ENCODE peak calls at places on chromosomes 4 and X, in eight cellular contexts. One of them, this sample, is unnamed.

GRCh38 chr4:42736538-42736937 is 79.6 kb upstream of the ATP8A1 start:
- DNase-seq in OCI-LY7: no peak
- DNase-seq in A549: no peak
- DNase-seq in ovary: no peak
- DNase-seq in spleen: no peak
- DNase-seq in cardiac muscle cell: no peak
- DNase-seq in endodermal cell: peak; percentile 42
- DNase-seq in upper lobe of left lung: no peak
- DNase-seq in this sample: no peak

GRCh38 chr4:69617083-69617694 is 22.3 kb downstream of the UGT2A2 start:
- DNase-seq in OCI-LY7: peak; percentile 7
- DNase-seq in A549: peak; percentile 10
- DNase-seq in ovary: no peak
- DNase-seq in spleen: no peak
- DNase-seq in cardiac muscle cell: peak; percentile 21
- DNase-seq in endodermal cell: no peak
- DNase-seq in upper lobe of left lung: no peak
- DNase-seq in this sample: no peak

GRCh38 chr4:139556071-139556734 is at the start of gene SETD7:
- DNase-seq in OCI-LY7: peak; percentile 82
- DNase-seq in A549: peak; percentile 38
- DNase-seq in ovary: peak; percentile 80
- DNase-seq in spleen: peak; percentile 92
- DNase-seq in cardiac muscle cell: peak; percentile 72
- DNase-seq in endodermal cell: peak; percentile 93
- DNase-seq in upper lobe of left lung: peak; percentile 92
- DNase-seq in this sample: peak; percentile 66

GRCh38 chr4:2083826-2084160 is 24.7 kb downstream of the NAT8L start:
- DNase-seq in OCI-LY7: no peak
- DNase-seq in A549: no peak
- DNase-seq in ovary: peak; percentile 8
- DNase-seq in spleen: peak; percentile 47
- DNase-seq in cardiac muscle cell: no peak
- DNase-seq in endodermal cell: peak; percentile 17
- DNase-seq in upper lobe of left lung: no peak
- DNase-seq in this sample: no peak

GRCh38 chr4:73127839-73128448 is 58.4 kb upstream of the COX18 start:
- DNase-seq in OCI-LY7: peak; percentile 28
- DNase-seq in A549: peak; percentile 8
- DNase-seq in ovary: no peak
- DNase-seq in spleen: no peak
- DNase-seq in cardiac muscle cell: peak; percentile 4
- DNase-seq in endodermal cell: peak; percentile 58
- DNase-seq in upper lobe of left lung: no peak
- DNase-seq in this sample: no peak

GRCh38 chr4:122978109-122978508 is 55.7 kb upstream of the NUDT6 start:
- DNase-seq in OCI-LY7: peak; percentile 4
- DNase-seq in A549: no peak
- DNase-seq in ovary: no peak
- DNase-seq in spleen: no peak
- DNase-seq in cardiac muscle cell: no peak
- DNase-seq in endodermal cell: no peak
- DNase-seq in upper lobe of left lung: no peak
- DNase-seq in this sample: no peak

GRCh38 chrX:151694121-151694520 is 1.1 kb upstream of the PRRG3 start:
- DNase-seq in OCI-LY7: no peak
- DNase-seq in A549: no peak
- DNase-seq in ovary: no peak
- DNase-seq in spleen: no peak
- DNase-seq in cardiac muscle cell: no peak
- DNase-seq in endodermal cell: no peak
- DNase-seq in upper lobe of left lung: no peak
- DNase-seq in this sample: no peak

GRCh38 chr4:170026253-170026991 is at the start of gene MFAP3L:
- DNase-seq in OCI-LY7: no peak
- DNase-seq in A549: peak; percentile 71
- DNase-seq in ovary: peak; percentile 81
- DNase-seq in spleen: peak; percentile 97
- DNase-seq in cardiac muscle cell: peak; percentile 94
- DNase-seq in endodermal cell: peak; percentile 94
- DNase-seq in upper lobe of left lung: peak; percentile 98
- DNase-seq in this sample: peak; percentile 79

GRCh38 chr4:94548571-94548970 is 96.8 kb downstream of the PDLIM5 start:
- DNase-seq in OCI-LY7: no peak
- DNase-seq in A549: peak; percentile 9
- DNase-seq in ovary: no peak
- DNase-seq in spleen: no peak
- DNase-seq in cardiac muscle cell: peak; percentile 38
- DNase-seq in endodermal cell: no peak
- DNase-seq in upper lobe of left lung: no peak
- DNase-seq in this sample: peak; percentile 56

GRCh38 chrX:151698485-151698884 is 3.2 kb downstream of the PRRG3 start:
- DNase-seq in OCI-LY7: no peak
- DNase-seq in A549: no peak
- DNase-seq in ovary: no peak
- DNase-seq in spleen: no peak
- DNase-seq in cardiac muscle cell: no peak
- DNase-seq in endodermal cell: no peak
- DNase-seq in upper lobe of left lung: no peak
- DNase-seq in this sample: no peak

GRCh38 chr4:14856076-14856926 is 146.0 kb upstream of the CPEB2 start:
- DNase-seq in OCI-LY7: no peak
- DNase-seq in A549: peak; percentile 65
- DNase-seq in ovary: peak; percentile 47
- DNase-seq in spleen: no peak
- DNase-seq in cardiac muscle cell: no peak
- DNase-seq in endodermal cell: peak; percentile 61
- DNase-seq in upper lobe of left lung: no peak
- DNase-seq in this sample: peak; percentile 91

GRCh38 chr4:119517361-119518229 is 111.0 kb downstream of the PDE5A start:
- DNase-seq in OCI-LY7: no peak
- DNase-seq in A549: no peak
- DNase-seq in ovary: no peak
- DNase-seq in spleen: no peak
- DNase-seq in cardiac muscle cell: no peak
- DNase-seq in endodermal cell: no peak
- DNase-seq in upper lobe of left lung: no peak
- DNase-seq in this sample: no peak

GRCh38 chrX:135389243-135389642 is 32.5 kb upstream of the SMIM10L2A start:
- DNase-seq in OCI-LY7: no peak
- DNase-seq in A549: no peak
- DNase-seq in ovary: no peak
- DNase-seq in spleen: no peak
- DNase-seq in cardiac muscle cell: no peak
- DNase-seq in endodermal cell: no peak
- DNase-seq in upper lobe of left lung: no peak
- DNase-seq in this sample: no peak

GRCh38 chr4:1597021-1597931 is 86.8 kb downstream of the FAM53A start:
- DNase-seq in OCI-LY7: no peak
- DNase-seq in A549: no peak
- DNase-seq in ovary: no peak
- DNase-seq in spleen: peak; percentile 56
- DNase-seq in cardiac muscle cell: no peak
- DNase-seq in endodermal cell: no peak
- DNase-seq in upper lobe of left lung: peak; percentile 47
- DNase-seq in this sample: no peak

GRCh38 chr4:172786039-172786792 is 382.4 kb upstream of the GALNT7 start:
- DNase-seq in OCI-LY7: no peak
- DNase-seq in A549: no peak
- DNase-seq in ovary: no peak
- DNase-seq in spleen: no peak
- DNase-seq in cardiac muscle cell: peak; percentile 15
- DNase-seq in endodermal cell: no peak
- DNase-seq in upper lobe of left lung: no peak
- DNase-seq in this sample: no peak

GRCh38 chr4:94911141-94911540 is 153.4 kb downstream of the BMPR1B start:
- DNase-seq in OCI-LY7: no peak
- DNase-seq in A549: no peak
- DNase-seq in ovary: no peak
- DNase-seq in spleen: no peak
- DNase-seq in cardiac muscle cell: no peak
- DNase-seq in endodermal cell: no peak
- DNase-seq in upper lobe of left lung: no peak
- DNase-seq in this sample: no peak

GRCh38 chr4:185771696-185772390 is 40.2 kb downstream of the SORBS2 start:
- DNase-seq in OCI-LY7: no peak
- DNase-seq in A549: no peak
- DNase-seq in ovary: no peak
- DNase-seq in spleen: no peak
- DNase-seq in cardiac muscle cell: no peak
- DNase-seq in endodermal cell: no peak
- DNase-seq in upper lobe of left lung: no peak
- DNase-seq in this sample: no peak
- H3K4me1 ChIP-seq in OCI-LY7: no peaks in the 10 kb centered on the region
- H3K4me1 ChIP-seq in A549: peaks cover 17% of the 10 kb centered on the region
- H3K4me1 ChIP-seq in ovary: peaks cover 3% of the 10 kb centered on the region
- H3K4me1 ChIP-seq in spleen: no peaks in the 10 kb centered on the region
- H3K4me1 ChIP-seq in cardiac muscle cell: peaks cover 42% of the 10 kb centered on the region
- H3K4me1 ChIP-seq in endodermal cell: peaks cover 6% of the 10 kb centered on the region
- H3K4me1 ChIP-seq in upper lobe of left lung: peaks cover 17% of the 10 kb centered on the region
- H3K4me1 ChIP-seq in this sample: peaks cover 16% of the 10 kb centered on the region

DNA sequence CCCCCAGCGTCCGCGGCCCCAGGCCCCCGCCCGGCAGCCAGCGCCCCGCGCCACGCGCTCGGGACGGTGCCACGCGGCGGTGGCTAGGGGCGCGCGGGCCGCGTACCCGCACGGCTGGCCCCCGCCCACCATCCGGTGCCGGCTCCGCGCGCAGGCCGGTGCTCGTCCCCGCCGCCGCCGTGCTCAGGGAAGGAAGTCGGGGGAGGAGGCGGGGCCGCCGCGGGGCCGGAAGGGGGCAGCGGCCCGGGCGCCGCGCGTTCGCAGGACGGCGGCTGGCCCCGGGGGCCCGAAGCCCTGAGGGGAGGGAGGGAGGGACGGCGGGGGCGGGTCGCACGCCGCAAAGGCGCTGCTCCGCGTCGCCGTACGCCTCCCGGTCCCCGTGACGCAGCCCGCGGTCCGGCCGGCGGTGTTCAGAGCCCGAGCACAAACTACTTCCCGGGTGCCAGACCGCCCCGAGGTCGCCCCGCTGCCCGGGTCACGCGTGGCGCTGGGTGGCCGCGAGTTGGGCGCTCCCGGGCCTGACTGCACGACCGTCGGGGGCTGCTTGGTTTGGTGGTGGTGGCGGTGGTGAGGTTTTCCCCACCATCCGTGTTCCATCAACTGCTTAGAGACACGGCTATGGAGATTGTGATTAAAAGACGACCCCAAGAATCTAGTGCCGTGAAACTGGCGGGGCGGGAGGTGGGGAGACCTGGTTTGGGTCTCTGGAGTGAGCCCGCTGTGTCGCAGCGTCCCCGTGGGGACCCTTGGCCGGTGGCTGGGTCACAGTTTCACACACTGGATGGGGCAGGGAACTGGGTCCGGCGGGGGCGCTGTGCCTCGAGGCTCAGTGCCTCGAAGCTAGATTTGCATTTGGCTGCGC is at the start of gene DCTD:
- DNase-seq in OCI-LY7: peak; percentile 93
- DNase-seq in A549: no peak
- DNase-seq in ovary: peak; percentile 76
- DNase-seq in spleen: peak; percentile 97
- DNase-seq in cardiac muscle cell: peak; percentile 84
- DNase-seq in endodermal cell: peak; percentile 88
- DNase-seq in upper lobe of left lung: peak; percentile 97
- DNase-seq in this sample: no peak
- H3K27ac ChIP-seq in OCI-LY7: peak within 1 kb of the TSS; percentile 88
- H3K27ac ChIP-seq in A549: peak within 1 kb of the TSS; percentile 93
- H3K27ac ChIP-seq in ovary: peak within 1 kb of the TSS; percentile 98
- H3K27ac ChIP-seq in spleen: peak within 1 kb of the TSS; percentile 96
- H3K27ac ChIP-seq in cardiac muscle cell: peak within 1 kb of the TSS; percentile 80
- H3K27ac ChIP-seq in endodermal cell: peak within 1 kb of the TSS; percentile 68
- H3K27ac ChIP-seq in upper lobe of left lung: peak within 1 kb of the TSS; percentile 94
- H3K27ac ChIP-seq in this sample: peak within 1 kb of the TSS; percentile 74

GRCh38 chr4:10115271-10115656 is 1.3 kb downstream of the WDR1 start:
- DNase-seq in OCI-LY7: no peak
- DNase-seq in A549: no peak
- DNase-seq in ovary: no peak
- DNase-seq in spleen: no peak
- DNase-seq in cardiac muscle cell: no peak
- DNase-seq in endodermal cell: no peak
- DNase-seq in upper lobe of left lung: no peak
- DNase-seq in this sample: no peak

GRCh38 chr4:10114607-10115006 is 2.0 kb downstream of the WDR1 start:
- DNase-seq in OCI-LY7: no peak
- DNase-seq in A549: no peak
- DNase-seq in ovary: no peak
- DNase-seq in spleen: no peak
- DNase-seq in cardiac muscle cell: no peak
- DNase-seq in endodermal cell: peak; percentile 74
- DNase-seq in upper lobe of left lung: no peak
- DNase-seq in this sample: no peak

GRCh38 chr4:10117424-10118354 is 1.1 kb upstream of the WDR1 start:
- DNase-seq in OCI-LY7: peak; percentile 63
- DNase-seq in A549: no peak
- DNase-seq in ovary: peak; percentile 63
- DNase-seq in spleen: no peak
- DNase-seq in cardiac muscle cell: no peak
- DNase-seq in endodermal cell: peak; percentile 53
- DNase-seq in upper lobe of left lung: no peak
- DNase-seq in this sample: no peak

GRCh38 chr4:10116625-10117423 is at the start of gene WDR1:
- DNase-seq in OCI-LY7: peak; percentile 92
- DNase-seq in A549: peak; percentile 72
- DNase-seq in ovary: peak; percentile 96
- DNase-seq in spleen: peak; percentile 99
- DNase-seq in cardiac muscle cell: peak; percentile 97
- DNase-seq in endodermal cell: peak; percentile 98
- DNase-seq in upper lobe of left lung: peak; percentile 100
- DNase-seq in this sample: peak; percentile 96

GRCh38 chr4:10115657-10116624 is 658 bp downstream of the WDR1 start:
- DNase-seq in OCI-LY7: peak; percentile 70
- DNase-seq in A549: peak; percentile 62
- DNase-seq in ovary: peak; percentile 50
- DNase-seq in spleen: peak; percentile 95
- DNase-seq in cardiac muscle cell: peak; percentile 69
- DNase-seq in endodermal cell: peak; percentile 88
- DNase-seq in upper lobe of left lung: peak; percentile 90
- DNase-seq in this sample: no peak
- H3K4me1 ChIP-seq in OCI-LY7: peaks cover 24% of the 10 kb centered on the region
- H3K4me1 ChIP-seq in A549: peaks cover 20% of the 10 kb centered on the region
- H3K4me1 ChIP-seq in ovary: peaks cover 26% of the 10 kb centered on the region
- H3K4me1 ChIP-seq in spleen: peaks cover 65% of the 10 kb centered on the region
- H3K4me1 ChIP-seq in cardiac muscle cell: peaks cover 48% of the 10 kb centered on the region
- H3K4me1 ChIP-seq in endodermal cell: peaks cover 31% of the 10 kb centered on the region
- H3K4me1 ChIP-seq in upper lobe of left lung: peaks cover 51% of the 10 kb centered on the region
- H3K4me1 ChIP-seq in this sample: peaks cover 15% of the 10 kb centered on the region

DNA sequence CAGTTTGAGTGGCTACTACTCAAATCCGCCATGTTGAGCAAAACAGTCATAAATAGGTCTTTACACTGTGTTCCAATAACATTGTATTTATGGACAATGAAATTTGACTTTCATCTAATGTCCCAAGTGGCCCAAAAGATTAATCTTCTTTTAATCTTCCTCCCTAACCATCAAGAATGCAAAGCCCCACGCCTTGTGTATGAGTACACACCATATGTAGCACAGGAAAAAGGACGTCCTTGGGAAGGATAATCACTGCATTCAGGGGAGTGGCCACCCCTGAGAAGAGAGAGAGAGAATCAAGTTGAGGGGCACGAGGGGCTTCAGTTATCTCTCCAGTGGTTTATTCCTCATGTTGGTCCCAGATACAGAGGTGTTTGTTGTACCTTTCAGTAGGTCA is 33.1 kb downstream of the RBM47 start:
- DNase-seq in OCI-LY7: no peak
- DNase-seq in A549: no peak
- DNase-seq in ovary: no peak
- DNase-seq in spleen: no peak
- DNase-seq in cardiac muscle cell: no peak
- DNase-seq in endodermal cell: no peak
- DNase-seq in upper lobe of left lung: no peak
- DNase-seq in this sample: no peak
- H3K27ac ChIP-seq in OCI-LY7: no peak overlapping the region
- H3K27ac ChIP-seq in A549: peak overlapping the region; percentile 44
- H3K27ac ChIP-seq in ovary: no peak overlapping the region
- H3K27ac ChIP-seq in spleen: no peak overlapping the region
- H3K27ac ChIP-seq in cardiac muscle cell: no peak overlapping the region
- H3K27ac ChIP-seq in endodermal cell: no peak overlapping the region
- H3K27ac ChIP-seq in upper lobe of left lung: no peak overlapping the region
- H3K27ac ChIP-seq in this sample: no peak overlapping the region